ENCODE peak calls at places on chromosomes 1 and 21, in six cellular contexts. N is cardiac muscle cell, I is left ventricle myocardium inferior, Y is right lobe of liver, K is H9, J is uterus. E is an unnamed sample. For H3K4me1, the result is how much of the 10 kb centered on the place peaks cover.

GRCh38 chr21:15444118-15444960 is 285.4 kb upstream of the USP25 start:
- DNase-seq in N (peak), I (no peak), Y (peak), K (peak), J (no peak), E (no peak)

GRCh38 chr1:39670689-39671088 is 1.2 kb downstream of the NT5C1A start:
- DNase-seq in N (no peak), I (no peak), Y (no peak), K (no peak), J (no peak), E (no peak)

GRCh38 chr1:1304331-1305299 is 3.1 kb downstream of the ACAP3 start:
- DNase-seq in N (peak), I (peak), Y (no peak), K (peak), J (peak), E (peak)

GRCh38 chr1:53681647-53682368 is 57.2 kb downstream of the GLIS1 start:
- DNase-seq in N (peak), I (peak), Y (peak), K (peak), J (peak), E (peak)

GRCh38 chr1:11178021-11179015 is 10.8 kb upstream of the ANGPTL7 start:
- DNase-seq in N (no peak), I (no peak), Y (no peak), K (no peak), J (no peak), E (no peak)

GRCh38 chr1:216601427-216601751 is 121.8 kb downstream of the ESRRG start:
- DNase-seq in N (no peak), I (no peak), Y (no peak), K (no peak), J (no peak), E (no peak)

GRCh38 chr1:153705484-153705883 is 22.4 kb upstream of the INTS3 start:
- DNase-seq in N (no peak), I (no peak), Y (no peak), K (no peak), J (no peak), E (no peak)

GRCh38 chr1:201217146-201217545 is 26.5 kb downstream of the IGFN1 start:
- DNase-seq in N (no peak), I (no peak), Y (peak), K (no peak), J (no peak), E (no peak)

GRCh38 chr1:150642296-150642695 is 12.9 kb upstream of the ENSA start:
- DNase-seq in N (no peak), I (no peak), Y (no peak), K (no peak), J (no peak), E (no peak)

GRCh38 chr1:178004926-178005391 is 35.1 kb upstream of the SEC16B start:
- DNase-seq in N (no peak), I (no peak), Y (no peak), K (no peak), J (no peak), E (no peak)

GRCh38 chr1:181062800-181063428 is 25.6 kb upstream of the IER5 start:
- DNase-seq in N (peak), I (no peak), Y (no peak), K (no peak), J (no peak), E (no peak)

GRCh38 chr1:165890684-165891083 is 63.3 kb downstream of the UCK2 start:
- DNase-seq in N (peak), I (no peak), Y (peak), K (no peak), J (no peak), E (peak)

GRCh38 chr1:67686272-67687197 is 1.5 kb downstream of the GADD45A start:
- DNase-seq in N (peak), I (peak), Y (peak), K (peak), J (peak), E (peak)

GRCh38 chr1:9494936-9495758 is 44.1 kb upstream of the SLC25A33 start:
- DNase-seq in N (peak), I (peak), Y (peak), K (peak), J (peak), E (peak)
- H3K4me1 ChIP-seq in N (under half), I (under half), Y (under half), K (under half), J (under half), E (under half)

GRCh38 chr21:25555492-25555891 is 51.8 kb downstream of the MRPL39 start:
- DNase-seq in N (no peak), I (no peak), Y (no peak), K (no peak), J (no peak), E (no peak)
- H3K4me1 ChIP-seq in N (under half), I (under half), Y (under half), K (under half), J (under half), E (under half)

GRCh38 chr1:27403931-27404330 is 11.5 kb downstream of the GPR3 start:
- DNase-seq in N (no peak), I (no peak), Y (no peak), K (no peak), J (no peak), E (no peak)
- H3K4me1 ChIP-seq in N (under half), I (half or more), Y (under half), K (under half), J (under half), E (half or more)

GRCh38 chr1:223708651-223709268 is 3.6 kb upstream of the CAPN2 start:
- DNase-seq in N (no peak), I (no peak), Y (no peak), K (no peak), J (no peak), E (no peak)

GRCh38 chr1:223709598-223709997 is 2.7 kb upstream of the CAPN2 start:
- DNase-seq in N (peak), I (no peak), Y (no peak), K (no peak), J (no peak), E (no peak)

GRCh38 chr1:223706077-223706988 is 6.0 kb upstream of the CAPN2 start:
- DNase-seq in N (peak), I (no peak), Y (no peak), K (no peak), J (peak), E (no peak)

GRCh38 chr1:223708001-223708359 is 4.4 kb upstream of the CAPN2 start:
- DNase-seq in N (no peak), I (no peak), Y (peak), K (no peak), J (no peak), E (no peak)

GRCh38 chr1:223707270-223708000 is 4.9 kb upstream of the CAPN2 start:
- DNase-seq in N (peak), I (peak), Y (no peak), K (no peak), J (peak), E (peak)
- H3K4me1 ChIP-seq in N (under half), I (half or more), Y (under half), K (under half), J (under half), E (half or more)

E was measured in heart right ventricle.